ENCODE peak calls at places on chromosomes 3 and 15, in five cellular contexts. M is HFFc6, A is HTR-8/SVneo, K is frontal cortex, G is non-pigmented ciliary epithelial cell. S is an unnamed sample.

GRCh38 chr15:90362936-90363212 is 10.8 kb downstream of the ZNF774 start:
- DNase-seq in M (peak), A (no peak), K (no peak), G (peak), S (peak)

GRCh38 chr3:32403663-32404062 is 12.0 kb downstream of the CMTM7 start:
- DNase-seq in M (no peak), A (no peak), K (no peak), G (no peak), S (no peak)

GRCh38 chr3:8506611-8507061 is 5.0 kb downstream of the LMCD1 start:
- DNase-seq in M (peak), A (no peak), K (no peak), G (no peak), S (no peak)

GRCh38 chr15:71761649-71762048 is 48.7 kb upstream of the NR2E3 start:
- DNase-seq in M (peak), A (peak), K (no peak), G (no peak), S (peak)

GRCh38 chr3:50264964-50265485 is 3.9 kb upstream of the SEMA3B start:
- DNase-seq in M (peak), A (no peak), K (no peak), G (no peak), S (no peak)

GRCh38 chr3:156449712-156450574 is 105.0 kb downstream of the SSR3 start:
- DNase-seq in M (peak), A (peak), K (peak), G (no peak), S (no peak)

GRCh38 chr3:59262076-59262498 is 212.3 kb upstream of the CFAP20DC start:
- DNase-seq in M (no peak), A (no peak), K (no peak), G (no peak), S (no peak)

GRCh38 chr15:71708741-71709140 is 101.6 kb upstream of the NR2E3 start:
- DNase-seq in M (no peak), A (no peak), K (no peak), G (no peak), S (no peak)

GRCh38 chr3:120163816-120164215 is 69.6 kb upstream of the GSK3B start:
- DNase-seq in M (no peak), A (no peak), K (no peak), G (no peak), S (no peak)